ENCODE peak calls at places on chromosomes 2 and 18, in five cellular contexts. One of them, this sample, is unnamed.

GRCh38 chr2:23784971-23785370 is 142.0 kb downstream of the ATAD2B start:
- DNase-seq in progenitor cell of endocrine pancreas: no peak
- DNase-seq in foreskin fibroblast: no peak
- DNase-seq in neural crest cell: no peak
- DNase-seq in endothelial cell: no peak
- DNase-seq in this sample: no peak

GRCh38 chr2:12381543-12382323 is 335.0 kb upstream of the TRIB2 start:
- DNase-seq in progenitor cell of endocrine pancreas: no peak
- DNase-seq in foreskin fibroblast: no peak
- DNase-seq in neural crest cell: no peak
- DNase-seq in endothelial cell: no peak
- DNase-seq in this sample: no peak

GRCh38 chr2:67465623-67466022 is 68.5 kb downstream of the ETAA1 start:
- DNase-seq in progenitor cell of endocrine pancreas: no peak
- DNase-seq in foreskin fibroblast: no peak
- DNase-seq in neural crest cell: no peak
- DNase-seq in endothelial cell: no peak
- DNase-seq in this sample: no peak

GRCh38 chr2:235810297-235810696 is 316.5 kb downstream of the AGAP1 start:
- DNase-seq in progenitor cell of endocrine pancreas: no peak
- DNase-seq in foreskin fibroblast: no peak
- DNase-seq in neural crest cell: no peak
- DNase-seq in endothelial cell: no peak
- DNase-seq in this sample: no peak

GRCh38 chr18:73283032-73283431 is 415.2 kb upstream of the NETO1 start:
- DNase-seq in progenitor cell of endocrine pancreas: no peak
- DNase-seq in foreskin fibroblast: peak; percentile 20
- DNase-seq in neural crest cell: no peak
- DNase-seq in endothelial cell: no peak
- DNase-seq in this sample: no peak

GRCh38 chr18:79823120-79823519 is 25.4 kb downstream of the KCNG2 start:
- DNase-seq in progenitor cell of endocrine pancreas: no peak
- DNase-seq in foreskin fibroblast: no peak
- DNase-seq in neural crest cell: no peak
- DNase-seq in endothelial cell: no peak
- DNase-seq in this sample: no peak

GRCh38 chr2:145815933-145816332 is 1296.0 kb upstream of the ZEB2 start:
- DNase-seq in progenitor cell of endocrine pancreas: no peak
- DNase-seq in foreskin fibroblast: peak; percentile 2
- DNase-seq in neural crest cell: no peak
- DNase-seq in endothelial cell: no peak
- DNase-seq in this sample: no peak

GRCh38 chr2:238406222-238406997 is 20.3 kb upstream of the ASB1 start:
- DNase-seq in progenitor cell of endocrine pancreas: no peak
- DNase-seq in foreskin fibroblast: no peak
- DNase-seq in neural crest cell: no peak
- DNase-seq in endothelial cell: no peak
- DNase-seq in this sample: no peak

GRCh38 chr2:3651686-3652516 is 6.1 kb upstream of the ALLC start:
- DNase-seq in progenitor cell of endocrine pancreas: peak; percentile 73
- DNase-seq in foreskin fibroblast: peak; percentile 31
- DNase-seq in neural crest cell: peak; percentile 73
- DNase-seq in endothelial cell: peak; percentile 69
- DNase-seq in this sample: peak; percentile 49

GRCh38 chr2:120736955-120737801 is 1.5 kb downstream of the GLI2 start:
- DNase-seq in progenitor cell of endocrine pancreas: peak; percentile 7
- DNase-seq in foreskin fibroblast: peak; percentile 88
- DNase-seq in neural crest cell: peak; percentile 26
- DNase-seq in endothelial cell: no peak
- DNase-seq in this sample: peak; percentile 77

GRCh38 chr18:5890606-5891360 is 4.5 kb downstream of the TMEM200C start:
- DNase-seq in progenitor cell of endocrine pancreas: peak; percentile 68
- DNase-seq in foreskin fibroblast: peak; percentile 15
- DNase-seq in neural crest cell: peak; percentile 44
- DNase-seq in endothelial cell: peak; percentile 81
- DNase-seq in this sample: peak; percentile 49

GRCh38 chr2:57075226-57075625 is 891.4 kb downstream of the CCDC85A start:
- DNase-seq in progenitor cell of endocrine pancreas: no peak
- DNase-seq in foreskin fibroblast: no peak
- DNase-seq in neural crest cell: no peak
- DNase-seq in endothelial cell: no peak
- DNase-seq in this sample: no peak

GRCh38 chr18:79402977-79403722 is 7.4 kb downstream of the NFATC1 start:
- DNase-seq in progenitor cell of endocrine pancreas: no peak
- DNase-seq in foreskin fibroblast: peak; percentile 58
- DNase-seq in neural crest cell: no peak
- DNase-seq in endothelial cell: peak; percentile 65
- DNase-seq in this sample: no peak

GRCh38 chr2:172454404-172455120 is 27.2 kb downstream of the ITGA6 start:
- DNase-seq in progenitor cell of endocrine pancreas: no peak
- DNase-seq in foreskin fibroblast: no peak
- DNase-seq in neural crest cell: no peak
- DNase-seq in endothelial cell: no peak
- DNase-seq in this sample: no peak

GRCh38 chr18:25055076-25055475 is 296.9 kb downstream of the ZNF521 start:
- DNase-seq in progenitor cell of endocrine pancreas: no peak
- DNase-seq in foreskin fibroblast: peak; percentile 80
- DNase-seq in neural crest cell: no peak
- DNase-seq in endothelial cell: no peak
- DNase-seq in this sample: no peak

GRCh38 chr2:226618875-226619605 is 180.6 kb downstream of the IRS1 start:
- DNase-seq in progenitor cell of endocrine pancreas: no peak
- DNase-seq in foreskin fibroblast: peak; percentile 74
- DNase-seq in neural crest cell: no peak
- DNase-seq in endothelial cell: no peak
- DNase-seq in this sample: no peak

GRCh38 chr18:13530215-13530878 is 196.0 kb downstream of the FAM210A start:
- DNase-seq in progenitor cell of endocrine pancreas: no peak
- DNase-seq in foreskin fibroblast: no peak
- DNase-seq in neural crest cell: no peak
- DNase-seq in endothelial cell: no peak
- DNase-seq in this sample: no peak

GRCh38 chr18:29191263-29191662 is 1014.3 kb upstream of the CDH2 start:
- DNase-seq in progenitor cell of endocrine pancreas: no peak
- DNase-seq in foreskin fibroblast: peak; percentile 60
- DNase-seq in neural crest cell: no peak
- DNase-seq in endothelial cell: no peak
- DNase-seq in this sample: no peak

GRCh38 chr2:43276962-43277383 is 50.6 kb upstream of the ZFP36L2 start:
- DNase-seq in progenitor cell of endocrine pancreas: no peak
- DNase-seq in foreskin fibroblast: no peak
- DNase-seq in neural crest cell: no peak
- DNase-seq in endothelial cell: no peak
- DNase-seq in this sample: no peak

GRCh38 chr2:172545408-172546075 is 10.3 kb upstream of the PDK1 start:
- DNase-seq in progenitor cell of endocrine pancreas: no peak
- DNase-seq in foreskin fibroblast: peak; percentile 50
- DNase-seq in neural crest cell: no peak
- DNase-seq in endothelial cell: no peak
- DNase-seq in this sample: no peak

GRCh38 chr2:207614824-207615223 is 10.4 kb downstream of the METTL21A start:
- DNase-seq in progenitor cell of endocrine pancreas: no peak
- DNase-seq in foreskin fibroblast: no peak
- DNase-seq in neural crest cell: no peak
- DNase-seq in endothelial cell: no peak
- DNase-seq in this sample: no peak

GRCh38 chr2:212712991-212713390 is 174.4 kb upstream of the ERBB4 start:
- DNase-seq in progenitor cell of endocrine pancreas: no peak
- DNase-seq in foreskin fibroblast: no peak
- DNase-seq in neural crest cell: no peak
- DNase-seq in endothelial cell: no peak
- DNase-seq in this sample: no peak

GRCh38 chr2:201363857-201364560 is 6.9 kb upstream of the FLACC1 start:
- DNase-seq in progenitor cell of endocrine pancreas: no peak
- DNase-seq in foreskin fibroblast: peak; percentile 65
- DNase-seq in neural crest cell: no peak
- DNase-seq in endothelial cell: peak; percentile 22
- DNase-seq in this sample: no peak

GRCh38 chr2:21052044-21052443 is 8.2 kb upstream of the APOB start:
- DNase-seq in progenitor cell of endocrine pancreas: no peak
- DNase-seq in foreskin fibroblast: no peak
- DNase-seq in neural crest cell: no peak
- DNase-seq in endothelial cell: no peak
- DNase-seq in this sample: no peak

GRCh38 chr2:140117371-140117770 is 1337.2 kb upstream of the NXPH2 start:
- DNase-seq in progenitor cell of endocrine pancreas: no peak
- DNase-seq in foreskin fibroblast: no peak
- DNase-seq in neural crest cell: no peak
- DNase-seq in endothelial cell: no peak
- DNase-seq in this sample: no peak

GRCh38 chr2:237411683-237412349 is 2.1 kb downstream of the COL6A3 start:
- DNase-seq in progenitor cell of endocrine pancreas: no peak
- DNase-seq in foreskin fibroblast: peak; percentile 66
- DNase-seq in neural crest cell: no peak
- DNase-seq in endothelial cell: no peak
- DNase-seq in this sample: no peak

GRCh38 chr2:173986805-173987204 is 21.6 kb upstream of the SP3 start:
- DNase-seq in progenitor cell of endocrine pancreas: no peak
- DNase-seq in foreskin fibroblast: peak; percentile 84
- DNase-seq in neural crest cell: no peak
- DNase-seq in endothelial cell: no peak
- DNase-seq in this sample: no peak

GRCh38 chr2:177169810-177170514 is 42.6 kb upstream of the HNRNPA3 start:
- DNase-seq in progenitor cell of endocrine pancreas: no peak
- DNase-seq in foreskin fibroblast: no peak
- DNase-seq in neural crest cell: no peak
- DNase-seq in endothelial cell: no peak
- DNase-seq in this sample: no peak

GRCh38 chr2:144165599-144166250 is 354.2 kb downstream of the ZEB2 start:
- DNase-seq in progenitor cell of endocrine pancreas: no peak
- DNase-seq in foreskin fibroblast: peak; percentile 52
- DNase-seq in neural crest cell: no peak
- DNase-seq in endothelial cell: no peak
- DNase-seq in this sample: no peak

GRCh38 chr2:171837736-171838135 is 56.3 kb downstream of the SLC25A12 start:
- DNase-seq in progenitor cell of endocrine pancreas: no peak
- DNase-seq in foreskin fibroblast: peak; percentile 77
- DNase-seq in neural crest cell: no peak
- DNase-seq in endothelial cell: no peak
- DNase-seq in this sample: no peak

GRCh38 chr2:132896073-132896472 is 226.1 kb upstream of the LYPD1 start:
- DNase-seq in progenitor cell of endocrine pancreas: no peak
- DNase-seq in foreskin fibroblast: no peak
- DNase-seq in neural crest cell: no peak
- DNase-seq in endothelial cell: no peak
- DNase-seq in this sample: no peak

DNA sequence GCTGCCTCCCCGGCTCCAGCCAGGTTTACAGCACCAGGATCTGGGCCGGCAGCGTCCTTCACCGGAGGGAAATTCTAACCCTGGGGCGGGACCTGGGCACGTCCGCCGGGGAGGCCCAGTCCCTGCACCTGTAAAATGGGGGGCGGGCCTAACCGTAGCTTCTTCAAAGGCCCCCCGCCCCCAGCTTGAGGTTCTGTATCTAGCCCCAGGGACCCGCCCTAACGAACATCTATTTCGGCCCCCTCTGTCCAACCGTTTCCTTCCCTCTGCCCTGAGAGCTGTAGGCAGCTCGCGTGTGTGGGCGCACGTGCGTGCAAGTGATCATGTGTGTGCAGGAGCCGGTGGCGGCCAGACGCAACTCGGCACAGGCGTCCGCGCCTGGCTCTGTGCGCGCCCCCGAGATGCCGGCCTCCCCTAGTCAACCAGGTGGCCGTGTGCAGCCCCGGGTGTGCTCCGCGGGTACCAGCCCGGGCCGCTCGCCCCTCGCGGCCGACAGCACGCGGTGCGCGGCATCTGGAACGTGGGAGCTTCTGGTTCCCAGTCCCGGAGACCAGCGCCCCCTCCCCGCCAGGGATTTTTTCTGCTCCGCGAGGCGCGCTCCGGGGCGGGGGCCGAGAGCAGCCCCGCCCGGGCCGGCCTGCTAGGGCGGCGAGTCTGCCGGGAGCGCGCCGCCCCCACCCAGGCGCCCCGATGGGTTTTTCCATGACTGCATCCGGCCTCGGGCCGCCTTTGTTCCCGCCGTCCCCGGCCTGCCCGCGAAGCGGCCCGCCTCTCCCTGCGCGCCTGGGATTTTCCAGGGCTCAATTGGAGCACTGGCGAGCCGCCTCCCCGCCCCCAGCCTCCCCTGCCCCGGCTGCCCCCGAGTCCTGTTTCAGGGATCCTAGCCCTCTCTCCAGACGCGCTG is 21.2 kb downstream of the TEX44 start:
- DNase-seq in progenitor cell of endocrine pancreas: peak; percentile 72
- DNase-seq in foreskin fibroblast: peak; percentile 79
- DNase-seq in neural crest cell: peak; percentile 80
- DNase-seq in endothelial cell: peak; percentile 87
- DNase-seq in this sample: peak; percentile 65
- TF ChIP-seq CTCF in progenitor cell of endocrine pancreas: peak; percentile 46
- TF ChIP-seq CTCF in foreskin fibroblast: peak; percentile 15
- TF ChIP-seq CTCF in neural crest cell: peak; percentile 54
- TF ChIP-seq CTCF in endothelial cell: peak; percentile 38
- TF ChIP-seq CTCF in this sample: peak; percentile 19

GRCh38 chr2:217653240-217653639 is 349.6 kb downstream of the TNS1 start:
- DNase-seq in progenitor cell of endocrine pancreas: no peak
- DNase-seq in foreskin fibroblast: peak; percentile 86
- DNase-seq in neural crest cell: no peak
- DNase-seq in endothelial cell: no peak
- DNase-seq in this sample: no peak
- TF ChIP-seq CTCF in progenitor cell of endocrine pancreas: no peak
- TF ChIP-seq CTCF in foreskin fibroblast: no peak
- TF ChIP-seq CTCF in neural crest cell: no peak
- TF ChIP-seq CTCF in endothelial cell: no peak
- TF ChIP-seq CTCF in this sample: no peak

GRCh38 chr2:216064014-216064630 is 17.5 kb downstream of the PECR start:
- DNase-seq in progenitor cell of endocrine pancreas: no peak
- DNase-seq in foreskin fibroblast: peak; percentile 24
- DNase-seq in neural crest cell: no peak
- DNase-seq in endothelial cell: no peak
- DNase-seq in this sample: no peak
- TF ChIP-seq CTCF in progenitor cell of endocrine pancreas: no peak
- TF ChIP-seq CTCF in foreskin fibroblast: no peak
- TF ChIP-seq CTCF in neural crest cell: peak; percentile 26
- TF ChIP-seq CTCF in endothelial cell: no peak
- TF ChIP-seq CTCF in this sample: no peak

GRCh38 chr18:27608742-27609141 is 423.6 kb upstream of the CHST9 start:
- DNase-seq in progenitor cell of endocrine pancreas: no peak
- DNase-seq in foreskin fibroblast: peak; percentile 5
- DNase-seq in neural crest cell: no peak
- DNase-seq in endothelial cell: peak; percentile 15
- DNase-seq in this sample: no peak
- TF ChIP-seq CTCF in progenitor cell of endocrine pancreas: peak; percentile 44
- TF ChIP-seq CTCF in foreskin fibroblast: peak; percentile 37
- TF ChIP-seq CTCF in neural crest cell: peak; percentile 61
- TF ChIP-seq CTCF in endothelial cell: peak; percentile 66
- TF ChIP-seq CTCF in this sample: peak; percentile 52

DNA sequence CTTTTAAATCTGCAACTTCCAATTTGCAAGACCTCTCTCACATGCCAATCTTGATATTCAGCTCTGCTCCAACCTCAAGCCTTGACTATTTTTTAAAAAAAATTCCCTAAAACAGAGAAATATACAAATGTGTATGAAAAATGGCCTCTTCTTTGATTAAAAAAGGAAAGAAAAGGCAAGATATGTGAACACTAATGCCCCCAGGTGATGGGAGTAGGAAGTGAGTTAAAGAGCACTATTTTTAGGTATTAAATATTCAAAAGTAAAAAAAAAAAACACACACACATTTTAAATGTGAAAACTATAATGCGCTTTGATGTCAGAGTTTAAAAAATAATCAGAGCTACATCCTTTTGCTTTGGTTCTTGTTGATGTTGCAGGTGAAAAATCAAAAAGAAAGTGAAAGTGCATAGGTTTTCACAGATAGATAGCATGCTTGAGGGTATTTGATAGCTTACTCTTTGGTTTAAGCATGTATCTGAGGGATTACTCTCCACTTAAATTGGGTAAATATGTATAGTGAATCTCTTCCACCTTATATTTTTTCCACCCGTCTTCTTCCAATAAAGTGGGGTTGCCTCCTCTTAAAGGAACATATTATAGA is 406.0 kb upstream of the POU3F3 start:
- DNase-seq in progenitor cell of endocrine pancreas: no peak
- DNase-seq in foreskin fibroblast: no peak
- DNase-seq in neural crest cell: no peak
- DNase-seq in endothelial cell: no peak
- DNase-seq in this sample: no peak
- TF ChIP-seq CTCF in progenitor cell of endocrine pancreas: peak; percentile 46
- TF ChIP-seq CTCF in foreskin fibroblast: no peak
- TF ChIP-seq CTCF in neural crest cell: peak; percentile 42
- TF ChIP-seq CTCF in endothelial cell: peak; percentile 47
- TF ChIP-seq CTCF in this sample: peak; percentile 17

This sample was measured in mesothelial cell of epicardium.